ENCODE peak calls at places on chromosomes 13 and 19, in nine cellular contexts. One of them, this sample, is unnamed.

GRCh38 chr13:20391597-20392452 is 133.8 kb downstream of the CRYL1 start:
- DNase-seq in T1000: no peak
- DNase-seq in cardiac fibroblast: no peak
- DNase-seq in NCI-H460: no peak
- DNase-seq in caudate nucleus: no peak
- DNase-seq in iPS DF 19.7: no peak
- DNase-seq in iPS-NIHi11: peak
- DNase-seq in T-helper 2 cell: no peak
- DNase-seq in adrenal gland: no peak
- DNase-seq in this sample: no peak

GRCh38 chr19:45391346-45391745 is 13.5 kb downstream of the PPP1R13L start:
- DNase-seq in iPS DF 19.7: no peak
- DNase-seq in NCI-H460: no peak
- DNase-seq in caudate nucleus: no peak
- DNase-seq in cardiac fibroblast: no peak
- DNase-seq in T1000: no peak
- DNase-seq in iPS-NIHi11: peak
- DNase-seq in T-helper 2 cell: no peak
- DNase-seq in adrenal gland: no peak
- DNase-seq in this sample: no peak

GRCh38 chr13:20492641-20493040 is 33.0 kb downstream of the CRYL1 start:
- DNase-seq in iPS DF 19.7: no peak
- DNase-seq in T-helper 2 cell: peak
- DNase-seq in caudate nucleus: no peak
- DNase-seq in NCI-H460: peak
- DNase-seq in adrenal gland: no peak
- DNase-seq in iPS-NIHi11: peak
- DNase-seq in cardiac fibroblast: peak
- DNase-seq in T1000: no peak
- DNase-seq in this sample: no peak

GRCh38 chr13:80038371-80038770 is 302.6 kb downstream of the SPRY2 start:
- DNase-seq in T1000: no peak
- DNase-seq in adrenal gland: no peak
- DNase-seq in cardiac fibroblast: no peak
- DNase-seq in caudate nucleus: no peak
- DNase-seq in iPS DF 19.7: no peak
- DNase-seq in NCI-H460: no peak
- DNase-seq in T-helper 2 cell: no peak
- DNase-seq in iPS-NIHi11: no peak
- DNase-seq in this sample: no peak

GRCh38 chr13:32811297-32811800 is 204.9 kb upstream of the KL start:
- DNase-seq in T1000: no peak
- DNase-seq in caudate nucleus: no peak
- DNase-seq in iPS DF 19.7: no peak
- DNase-seq in adrenal gland: no peak
- DNase-seq in cardiac fibroblast: no peak
- DNase-seq in T-helper 2 cell: peak
- DNase-seq in iPS-NIHi11: no peak
- DNase-seq in NCI-H460: no peak
- DNase-seq in this sample: no peak

GRCh38 chr19:10601999-10602329 is 14.9 kb upstream of the AP1M2 start:
- DNase-seq in T-helper 2 cell: no peak
- DNase-seq in adrenal gland: no peak
- DNase-seq in iPS DF 19.7: no peak
- DNase-seq in caudate nucleus: no peak
- DNase-seq in cardiac fibroblast: no peak
- DNase-seq in iPS-NIHi11: no peak
- DNase-seq in T1000: no peak
- DNase-seq in NCI-H460: no peak
- DNase-seq in this sample: no peak

GRCh38 chr13:114249062-114249461 is 14.4 kb downstream of the CDC16 start:
- DNase-seq in NCI-H460: no peak
- DNase-seq in iPS-NIHi11: no peak
- DNase-seq in caudate nucleus: no peak
- DNase-seq in iPS DF 19.7: no peak
- DNase-seq in adrenal gland: no peak
- DNase-seq in T1000: no peak
- DNase-seq in cardiac fibroblast: no peak
- DNase-seq in T-helper 2 cell: peak
- DNase-seq in this sample: no peak

GRCh38 chr19:32651729-32652140 is 23.2 kb downstream of the ANKRD27 start:
- DNase-seq in T-helper 2 cell: no peak
- DNase-seq in cardiac fibroblast: peak
- DNase-seq in adrenal gland: no peak
- DNase-seq in NCI-H460: no peak
- DNase-seq in iPS DF 19.7: no peak
- DNase-seq in caudate nucleus: peak
- DNase-seq in T1000: no peak
- DNase-seq in iPS-NIHi11: peak
- DNase-seq in this sample: no peak

GRCh38 chr13:110304256-110304655 is 2.7 kb downstream of the COL4A1 start:
- DNase-seq in cardiac fibroblast: peak
- DNase-seq in T-helper 2 cell: no peak
- DNase-seq in iPS DF 19.7: no peak
- DNase-seq in T1000: no peak
- DNase-seq in caudate nucleus: no peak
- DNase-seq in NCI-H460: no peak
- DNase-seq in adrenal gland: no peak
- DNase-seq in iPS-NIHi11: no peak
- DNase-seq in this sample: no peak

GRCh38 chr19:43639507-43640423 is at the start of gene CADM4:
- DNase-seq in iPS DF 19.7: no peak
- DNase-seq in T-helper 2 cell: peak
- DNase-seq in iPS-NIHi11: peak
- DNase-seq in T1000: no peak
- DNase-seq in NCI-H460: no peak
- DNase-seq in caudate nucleus: peak
- DNase-seq in adrenal gland: peak
- DNase-seq in cardiac fibroblast: no peak
- DNase-seq in this sample: no peak

GRCh38 chr19:48812094-48812929 is 1.5 kb upstream of the BCAT2 start:
- DNase-seq in NCI-H460: no peak
- DNase-seq in cardiac fibroblast: peak
- DNase-seq in caudate nucleus: peak
- DNase-seq in iPS-NIHi11: peak
- DNase-seq in adrenal gland: peak
- DNase-seq in iPS DF 19.7: no peak
- DNase-seq in T1000: peak
- DNase-seq in T-helper 2 cell: peak
- DNase-seq in this sample: no peak

GRCh38 chr13:26112843-26113242 is 61.0 kb upstream of the SHISA2 start:
- DNase-seq in cardiac fibroblast: no peak
- DNase-seq in iPS-NIHi11: no peak
- DNase-seq in iPS DF 19.7: no peak
- DNase-seq in NCI-H460: no peak
- DNase-seq in T1000: no peak
- DNase-seq in T-helper 2 cell: no peak
- DNase-seq in caudate nucleus: no peak
- DNase-seq in adrenal gland: no peak
- DNase-seq in this sample: no peak

GRCh38 chr19:39710333-39710890 is 6.1 kb downstream of the LGALS14 start:
- DNase-seq in adrenal gland: no peak
- DNase-seq in caudate nucleus: no peak
- DNase-seq in cardiac fibroblast: no peak
- DNase-seq in iPS-NIHi11: no peak
- DNase-seq in iPS DF 19.7: no peak
- DNase-seq in T1000: no peak
- DNase-seq in T-helper 2 cell: peak
- DNase-seq in NCI-H460: no peak
- DNase-seq in this sample: no peak

GRCh38 chr19:8639821-8640401 is 9.5 kb downstream of the NFILZ start:
- DNase-seq in adrenal gland: no peak
- DNase-seq in T1000: no peak
- DNase-seq in cardiac fibroblast: no peak
- DNase-seq in iPS DF 19.7: no peak
- DNase-seq in caudate nucleus: no peak
- DNase-seq in NCI-H460: no peak
- DNase-seq in T-helper 2 cell: no peak
- DNase-seq in iPS-NIHi11: no peak
- DNase-seq in this sample: no peak

GRCh38 chr19:11480927-11481776 is at the start of gene ELAVL3:
- DNase-seq in caudate nucleus: peak
- DNase-seq in iPS DF 19.7: no peak
- DNase-seq in cardiac fibroblast: no peak
- DNase-seq in T-helper 2 cell: no peak
- DNase-seq in T1000: no peak
- DNase-seq in NCI-H460: no peak
- DNase-seq in iPS-NIHi11: peak
- DNase-seq in adrenal gland: no peak
- DNase-seq in this sample: no peak

GRCh38 chr19:52138614-52139290 is 986 bp downstream of the ZNF616 start:
- DNase-seq in NCI-H460: peak
- DNase-seq in T-helper 2 cell: peak
- DNase-seq in iPS-NIHi11: peak
- DNase-seq in T1000: no peak
- DNase-seq in iPS DF 19.7: no peak
- DNase-seq in adrenal gland: peak
- DNase-seq in caudate nucleus: no peak
- DNase-seq in cardiac fibroblast: peak
- DNase-seq in this sample: no peak

GRCh38 chr19:37995346-37995745 is 88.3 kb downstream of the SIPA1L3 start:
- DNase-seq in caudate nucleus: no peak
- DNase-seq in T-helper 2 cell: no peak
- DNase-seq in iPS-NIHi11: no peak
- DNase-seq in NCI-H460: no peak
- DNase-seq in iPS DF 19.7: no peak
- DNase-seq in adrenal gland: no peak
- DNase-seq in cardiac fibroblast: no peak
- DNase-seq in T1000: no peak
- DNase-seq in this sample: no peak

GRCh38 chr19:17762505-17763229 is 11.4 kb downstream of the FCHO1 start:
- DNase-seq in adrenal gland: peak
- DNase-seq in iPS-NIHi11: peak
- DNase-seq in cardiac fibroblast: peak
- DNase-seq in T1000: peak
- DNase-seq in T-helper 2 cell: peak
- DNase-seq in NCI-H460: peak
- DNase-seq in iPS DF 19.7: peak
- DNase-seq in caudate nucleus: peak
- DNase-seq in this sample: no peak

GRCh38 chr13:52428295-52428694 is 22.1 kb downstream of the VPS36 start:
- DNase-seq in cardiac fibroblast: peak
- DNase-seq in iPS-NIHi11: no peak
- DNase-seq in NCI-H460: no peak
- DNase-seq in iPS DF 19.7: no peak
- DNase-seq in T-helper 2 cell: no peak
- DNase-seq in adrenal gland: no peak
- DNase-seq in T1000: no peak
- DNase-seq in caudate nucleus: no peak
- DNase-seq in this sample: no peak

GRCh38 chr19:54160948-54161347 is 1.4 kb upstream of the LENG1 start:
- DNase-seq in T1000: no peak
- DNase-seq in T-helper 2 cell: no peak
- DNase-seq in caudate nucleus: no peak
- DNase-seq in adrenal gland: no peak
- DNase-seq in iPS DF 19.7: no peak
- DNase-seq in NCI-H460: no peak
- DNase-seq in cardiac fibroblast: no peak
- DNase-seq in iPS-NIHi11: no peak
- DNase-seq in this sample: no peak

GRCh38 chr13:70814684-70815083 is 706.4 kb upstream of the KLHL1 start:
- DNase-seq in caudate nucleus: no peak
- DNase-seq in T1000: no peak
- DNase-seq in adrenal gland: no peak
- DNase-seq in iPS-NIHi11: no peak
- DNase-seq in NCI-H460: no peak
- DNase-seq in iPS DF 19.7: no peak
- DNase-seq in cardiac fibroblast: no peak
- DNase-seq in T-helper 2 cell: no peak
- DNase-seq in this sample: no peak

GRCh38 chr13:94009696-94010095 is 469.8 kb downstream of the DCT start:
- DNase-seq in adrenal gland: no peak
- DNase-seq in cardiac fibroblast: peak
- DNase-seq in caudate nucleus: no peak
- DNase-seq in T-helper 2 cell: no peak
- DNase-seq in NCI-H460: no peak
- DNase-seq in T1000: no peak
- DNase-seq in iPS-NIHi11: no peak
- DNase-seq in iPS DF 19.7: no peak
- DNase-seq in this sample: no peak

GRCh38 chr19:18875726-18876125 is 20.2 kb downstream of the CERS1 start:
- DNase-seq in iPS-NIHi11: no peak
- DNase-seq in cardiac fibroblast: no peak
- DNase-seq in iPS DF 19.7: no peak
- DNase-seq in T-helper 2 cell: no peak
- DNase-seq in T1000: no peak
- DNase-seq in caudate nucleus: no peak
- DNase-seq in NCI-H460: no peak
- DNase-seq in adrenal gland: no peak
- DNase-seq in this sample: no peak

GRCh38 chr19:40702337-40703012 is 12.0 kb upstream of the NUMBL start:
- DNase-seq in T1000: no peak
- DNase-seq in NCI-H460: no peak
- DNase-seq in T-helper 2 cell: no peak
- DNase-seq in cardiac fibroblast: peak
- DNase-seq in caudate nucleus: no peak
- DNase-seq in iPS DF 19.7: no peak
- DNase-seq in adrenal gland: no peak
- DNase-seq in iPS-NIHi11: peak
- DNase-seq in this sample: no peak

GRCh38 chr19:7787141-7787540 is 24.1 kb downstream of the CLEC4M start:
- DNase-seq in iPS DF 19.7: no peak
- DNase-seq in T1000: no peak
- DNase-seq in adrenal gland: peak
- DNase-seq in caudate nucleus: no peak
- DNase-seq in NCI-H460: no peak
- DNase-seq in T-helper 2 cell: no peak
- DNase-seq in cardiac fibroblast: no peak
- DNase-seq in iPS-NIHi11: peak
- DNase-seq in this sample: no peak

GRCh38 chr19:38273499-38273898 is 9.1 kb downstream of the SPINT2 start:
- DNase-seq in T-helper 2 cell: no peak
- DNase-seq in cardiac fibroblast: no peak
- DNase-seq in adrenal gland: no peak
- DNase-seq in T1000: no peak
- DNase-seq in iPS DF 19.7: no peak
- DNase-seq in iPS-NIHi11: no peak
- DNase-seq in NCI-H460: no peak
- DNase-seq in caudate nucleus: no peak
- DNase-seq in this sample: no peak

GRCh38 chr19:453606-454005 is 7.2 kb downstream of the SHC2 start:
- DNase-seq in cardiac fibroblast: no peak
- DNase-seq in NCI-H460: no peak
- DNase-seq in adrenal gland: no peak
- DNase-seq in T-helper 2 cell: no peak
- DNase-seq in caudate nucleus: no peak
- DNase-seq in T1000: no peak
- DNase-seq in iPS DF 19.7: no peak
- DNase-seq in iPS-NIHi11: no peak
- DNase-seq in this sample: no peak

GRCh38 chr13:113654175-113654560 is 3.8 kb downstream of the ATP4B start:
- DNase-seq in iPS DF 19.7: no peak
- DNase-seq in caudate nucleus: no peak
- DNase-seq in cardiac fibroblast: no peak
- DNase-seq in NCI-H460: no peak
- DNase-seq in adrenal gland: no peak
- DNase-seq in T-helper 2 cell: no peak
- DNase-seq in T1000: no peak
- DNase-seq in iPS-NIHi11: no peak
- DNase-seq in this sample: no peak

GRCh38 chr13:51739403-51740112 is 64.4 kb downstream of the DHRS12 start:
- DNase-seq in iPS DF 19.7: no peak
- DNase-seq in iPS-NIHi11: no peak
- DNase-seq in T1000: no peak
- DNase-seq in T-helper 2 cell: no peak
- DNase-seq in cardiac fibroblast: peak
- DNase-seq in caudate nucleus: no peak
- DNase-seq in adrenal gland: peak
- DNase-seq in NCI-H460: no peak
- DNase-seq in this sample: no peak

GRCh38 chr19:12913871-12914690 is 5.0 kb downstream of the SYCE2 start:
- DNase-seq in cardiac fibroblast: peak
- DNase-seq in iPS-NIHi11: no peak
- DNase-seq in NCI-H460: no peak
- DNase-seq in caudate nucleus: no peak
- DNase-seq in T-helper 2 cell: peak
- DNase-seq in T1000: no peak
- DNase-seq in adrenal gland: peak
- DNase-seq in iPS DF 19.7: no peak
- DNase-seq in this sample: no peak

GRCh38 chr13:73401769-73402168 is 343.0 kb downstream of the KLF5 start:
- DNase-seq in adrenal gland: no peak
- DNase-seq in T1000: no peak
- DNase-seq in NCI-H460: no peak
- DNase-seq in T-helper 2 cell: no peak
- DNase-seq in caudate nucleus: no peak
- DNase-seq in iPS-NIHi11: no peak
- DNase-seq in cardiac fibroblast: no peak
- DNase-seq in iPS DF 19.7: no peak
- DNase-seq in this sample: no peak

This sample was measured in RWPE2.